ENCODE peak calls at places on chromosome 20, in eight cellular contexts. L, Y, W, K, E, M, U and I are unnamed samples.

GRCh38 chr20:34615477-34615876 is 57.0 kb downstream of the MAP1LC3A start:
- DNase-seq in E (no peak), M (no peak), Y (no peak), U (no peak), L (no peak), K (no peak), W (no peak), I (no peak)

GRCh38 chr20:24392612-24393011 is 76.8 kb upstream of the SYNDIG1 start:
- DNase-seq in W (no peak), U (no peak), L (no peak), E (no peak), M (no peak), Y (no peak), K (no peak), I (no peak)

GRCh38 chr20:49372095-49372734 is 94.4 kb upstream of the ZNFX1 start:
- DNase-seq in E (no peak), M (no peak), W (no peak), L (no peak), Y (no peak), U (no peak), K (peak), I (no peak)

GRCh38 chr20:48656661-48657211 is 171.1 kb downstream of the PREX1 start:
- DNase-seq in U (no peak), K (peak), W (no peak), E (no peak), Y (no peak), L (no peak), M (no peak), I (peak)

GRCh38 chr20:35269055-35269781 is 8.7 kb downstream of the MMP24OS start:
- DNase-seq in U (peak), E (no peak), K (peak), Y (no peak), L (peak), W (peak), M (peak), I (peak)

GRCh38 chr20:53658327-53658726 is 64.7 kb upstream of the ZNF217 start:
- DNase-seq in E (no peak), U (no peak), W (no peak), M (no peak), L (no peak), K (no peak), Y (no peak), I (no peak)

GRCh38 chr20:1879934-1880333 is 15.3 kb upstream of the SIRPA start:
- DNase-seq in L (no peak), Y (no peak), E (no peak), K (no peak), U (no peak), W (no peak), M (no peak), I (no peak)

GRCh38 chr20:43755390-43755789 is 28.6 kb upstream of the GTSF1L start:
- DNase-seq in M (no peak), U (no peak), E (no peak), L (no peak), W (no peak), K (no peak), Y (no peak), I (no peak)

GRCh38 chr20:46994341-46994740 is 99.7 kb downstream of the EYA2 start:
- DNase-seq in M (no peak), L (no peak), U (no peak), Y (no peak), K (no peak), W (no peak), E (no peak), I (no peak)

GRCh38 chr20:5674176-5674660 is 76.0 kb upstream of the SHLD1 start:
- DNase-seq in Y (peak), K (peak), U (no peak), W (no peak), M (no peak), L (no peak), E (no peak), I (no peak)

GRCh38 chr20:8798505-8798904 is 270.4 kb upstream of the PLCB4 start:
- DNase-seq in Y (no peak), L (no peak), E (no peak), U (no peak), M (no peak), K (no peak), W (peak), I (no peak)

GRCh38 chr20:51422912-51423667 is 119.4 kb downstream of the NFATC2 start:
- DNase-seq in W (no peak), Y (no peak), M (no peak), K (no peak), U (no peak), L (no peak), E (no peak), I (no peak)

GRCh38 chr20:62686869-62687830 is 21.5 kb upstream of the NTSR1 start:
- DNase-seq in L (no peak), W (no peak), M (no peak), U (no peak), Y (no peak), K (no peak), E (no peak), I (no peak)

GRCh38 chr20:33026779-33027759 is 4.4 kb upstream of the BPIFB6 start:
- DNase-seq in U (no peak), E (no peak), L (no peak), M (no peak), Y (no peak), W (no peak), K (no peak), I (no peak)

GRCh38 chr20:47133809-47134456 is 222.6 kb downstream of the ZMYND8 start:
- DNase-seq in K (peak), W (no peak), L (no peak), E (no peak), U (no peak), Y (no peak), M (no peak), I (no peak)

GRCh38 chr20:30593572-30593971 is 663.9 kb upstream of the DEFB115 start:
- DNase-seq in L (no peak), U (no peak), K (no peak), M (no peak), E (no peak), W (no peak), Y (no peak), I (peak)